ENCODE peak calls at places on chromosomes 16 and 17, in six cellular contexts. One of them, this sample, is unnamed.

GRCh38 chr16:77696149-77696548 is 26.2 kb upstream of the NUDT7 start:
- DNase-seq in kidney epithelial cell: no peak
- DNase-seq in HFF-Myc: no peak
- DNase-seq in activated effector memory CD4-positive, alpha-beta T cell treated with anti-CD3 and anti-CD28 coated beads, Interleukin-2, amount 50 U/mL, for 16 hours: no peak
- DNase-seq in activated T-helper 1 cell treated with anti-CD3 and anti-CD28 coated beads, Interleukin-2, amount 50 U/mL, for 16 hours: no peak
- DNase-seq in brain microvascular endothelial cell: no peak
- DNase-seq in this sample: no peak

GRCh38 chr16:10964891-10965326 is 20.5 kb downstream of the CLEC16A start:
- DNase-seq in kidney epithelial cell: no peak
- DNase-seq in HFF-Myc: no peak
- DNase-seq in activated effector memory CD4-positive, alpha-beta T cell treated with anti-CD3 and anti-CD28 coated beads, Interleukin-2, amount 50 U/mL, for 16 hours: peak
- DNase-seq in activated T-helper 1 cell treated with anti-CD3 and anti-CD28 coated beads, Interleukin-2, amount 50 U/mL, for 16 hours: peak
- DNase-seq in brain microvascular endothelial cell: no peak
- DNase-seq in this sample: no peak

GRCh38 chr17:2172447-2172938 is 117.6 kb downstream of the HIC1 start:
- DNase-seq in kidney epithelial cell: no peak
- DNase-seq in HFF-Myc: no peak
- DNase-seq in activated effector memory CD4-positive, alpha-beta T cell treated with anti-CD3 and anti-CD28 coated beads, Interleukin-2, amount 50 U/mL, for 16 hours: no peak
- DNase-seq in activated T-helper 1 cell treated with anti-CD3 and anti-CD28 coated beads, Interleukin-2, amount 50 U/mL, for 16 hours: no peak
- DNase-seq in brain microvascular endothelial cell: peak
- DNase-seq in this sample: no peak

GRCh38 chr16:67939507-67940435 is 3.1 kb upstream of the PSMB10 start:
- DNase-seq in kidney epithelial cell: no peak
- DNase-seq in HFF-Myc: no peak
- DNase-seq in activated effector memory CD4-positive, alpha-beta T cell treated with anti-CD3 and anti-CD28 coated beads, Interleukin-2, amount 50 U/mL, for 16 hours: peak
- DNase-seq in activated T-helper 1 cell treated with anti-CD3 and anti-CD28 coated beads, Interleukin-2, amount 50 U/mL, for 16 hours: no peak
- DNase-seq in brain microvascular endothelial cell: no peak
- DNase-seq in this sample: peak

GRCh38 chr17:66654341-66654740 is 180.6 kb upstream of the CACNG5 start:
- DNase-seq in kidney epithelial cell: no peak
- DNase-seq in HFF-Myc: no peak
- DNase-seq in activated effector memory CD4-positive, alpha-beta T cell treated with anti-CD3 and anti-CD28 coated beads, Interleukin-2, amount 50 U/mL, for 16 hours: no peak
- DNase-seq in activated T-helper 1 cell treated with anti-CD3 and anti-CD28 coated beads, Interleukin-2, amount 50 U/mL, for 16 hours: no peak
- DNase-seq in brain microvascular endothelial cell: peak
- DNase-seq in this sample: no peak

GRCh38 chr17:81582341-81582740 is 30.2 kb upstream of the FAAP100 start:
- DNase-seq in kidney epithelial cell: no peak
- DNase-seq in HFF-Myc: no peak
- DNase-seq in activated effector memory CD4-positive, alpha-beta T cell treated with anti-CD3 and anti-CD28 coated beads, Interleukin-2, amount 50 U/mL, for 16 hours: no peak
- DNase-seq in activated T-helper 1 cell treated with anti-CD3 and anti-CD28 coated beads, Interleukin-2, amount 50 U/mL, for 16 hours: no peak
- DNase-seq in brain microvascular endothelial cell: peak
- DNase-seq in this sample: no peak

GRCh38 chr17:2814499-2815341 is 18.5 kb downstream of the RAP1GAP2 start:
- DNase-seq in kidney epithelial cell: no peak
- DNase-seq in HFF-Myc: no peak
- DNase-seq in activated effector memory CD4-positive, alpha-beta T cell treated with anti-CD3 and anti-CD28 coated beads, Interleukin-2, amount 50 U/mL, for 16 hours: peak
- DNase-seq in activated T-helper 1 cell treated with anti-CD3 and anti-CD28 coated beads, Interleukin-2, amount 50 U/mL, for 16 hours: peak
- DNase-seq in brain microvascular endothelial cell: no peak
- DNase-seq in this sample: no peak

GRCh38 chr16:89687092-89687940 is 827 bp downstream of the CDK10 start:
- DNase-seq in kidney epithelial cell: peak
- DNase-seq in HFF-Myc: no peak
- DNase-seq in activated effector memory CD4-positive, alpha-beta T cell treated with anti-CD3 and anti-CD28 coated beads, Interleukin-2, amount 50 U/mL, for 16 hours: peak
- DNase-seq in activated T-helper 1 cell treated with anti-CD3 and anti-CD28 coated beads, Interleukin-2, amount 50 U/mL, for 16 hours: no peak
- DNase-seq in brain microvascular endothelial cell: peak
- DNase-seq in this sample: no peak

GRCh38 chr16:84827131-84827574 is 7.4 kb downstream of the CRISPLD2 start:
- DNase-seq in kidney epithelial cell: no peak
- DNase-seq in HFF-Myc: no peak
- DNase-seq in activated effector memory CD4-positive, alpha-beta T cell treated with anti-CD3 and anti-CD28 coated beads, Interleukin-2, amount 50 U/mL, for 16 hours: no peak
- DNase-seq in activated T-helper 1 cell treated with anti-CD3 and anti-CD28 coated beads, Interleukin-2, amount 50 U/mL, for 16 hours: no peak
- DNase-seq in brain microvascular endothelial cell: no peak
- DNase-seq in this sample: no peak

GRCh38 chr17:63082273-63082861 is 116.3 kb downstream of the TANC2 start:
- DNase-seq in kidney epithelial cell: no peak
- DNase-seq in HFF-Myc: peak
- DNase-seq in activated effector memory CD4-positive, alpha-beta T cell treated with anti-CD3 and anti-CD28 coated beads, Interleukin-2, amount 50 U/mL, for 16 hours: no peak
- DNase-seq in activated T-helper 1 cell treated with anti-CD3 and anti-CD28 coated beads, Interleukin-2, amount 50 U/mL, for 16 hours: no peak
- DNase-seq in brain microvascular endothelial cell: peak
- DNase-seq in this sample: no peak

GRCh38 chr17:17445925-17446665 is 30.7 kb upstream of the MED9 start:
- DNase-seq in kidney epithelial cell: peak
- DNase-seq in HFF-Myc: peak
- DNase-seq in activated effector memory CD4-positive, alpha-beta T cell treated with anti-CD3 and anti-CD28 coated beads, Interleukin-2, amount 50 U/mL, for 16 hours: no peak
- DNase-seq in activated T-helper 1 cell treated with anti-CD3 and anti-CD28 coated beads, Interleukin-2, amount 50 U/mL, for 16 hours: no peak
- DNase-seq in brain microvascular endothelial cell: peak
- DNase-seq in this sample: no peak

GRCh38 chr17:560379-560935 is 154.2 kb downstream of the VPS53 start:
- DNase-seq in kidney epithelial cell: no peak
- DNase-seq in HFF-Myc: no peak
- DNase-seq in activated effector memory CD4-positive, alpha-beta T cell treated with anti-CD3 and anti-CD28 coated beads, Interleukin-2, amount 50 U/mL, for 16 hours: no peak
- DNase-seq in activated T-helper 1 cell treated with anti-CD3 and anti-CD28 coated beads, Interleukin-2, amount 50 U/mL, for 16 hours: no peak
- DNase-seq in brain microvascular endothelial cell: no peak
- DNase-seq in this sample: no peak

GRCh38 chr17:83012873-83013778 is 66.3 kb upstream of the METRNL start:
- DNase-seq in kidney epithelial cell: no peak
- DNase-seq in HFF-Myc: peak
- DNase-seq in activated effector memory CD4-positive, alpha-beta T cell treated with anti-CD3 and anti-CD28 coated beads, Interleukin-2, amount 50 U/mL, for 16 hours: no peak
- DNase-seq in activated T-helper 1 cell treated with anti-CD3 and anti-CD28 coated beads, Interleukin-2, amount 50 U/mL, for 16 hours: no peak
- DNase-seq in brain microvascular endothelial cell: peak
- DNase-seq in this sample: peak

GRCh38 chr17:69725125-69725524 is 310.6 kb downstream of the MAP2K6 start:
- DNase-seq in kidney epithelial cell: no peak
- DNase-seq in HFF-Myc: no peak
- DNase-seq in activated effector memory CD4-positive, alpha-beta T cell treated with anti-CD3 and anti-CD28 coated beads, Interleukin-2, amount 50 U/mL, for 16 hours: no peak
- DNase-seq in activated T-helper 1 cell treated with anti-CD3 and anti-CD28 coated beads, Interleukin-2, amount 50 U/mL, for 16 hours: no peak
- DNase-seq in brain microvascular endothelial cell: no peak
- DNase-seq in this sample: no peak

GRCh38 chr17:11738151-11738550 is 139.9 kb downstream of the DNAH9 start:
- DNase-seq in kidney epithelial cell: no peak
- DNase-seq in HFF-Myc: no peak
- DNase-seq in activated effector memory CD4-positive, alpha-beta T cell treated with anti-CD3 and anti-CD28 coated beads, Interleukin-2, amount 50 U/mL, for 16 hours: no peak
- DNase-seq in activated T-helper 1 cell treated with anti-CD3 and anti-CD28 coated beads, Interleukin-2, amount 50 U/mL, for 16 hours: no peak
- DNase-seq in brain microvascular endothelial cell: no peak
- DNase-seq in this sample: no peak

GRCh38 chr16:30956601-30957455 is 726 bp upstream of the SETD1A start:
- DNase-seq in kidney epithelial cell: peak
- DNase-seq in HFF-Myc: peak
- DNase-seq in activated effector memory CD4-positive, alpha-beta T cell treated with anti-CD3 and anti-CD28 coated beads, Interleukin-2, amount 50 U/mL, for 16 hours: peak
- DNase-seq in activated T-helper 1 cell treated with anti-CD3 and anti-CD28 coated beads, Interleukin-2, amount 50 U/mL, for 16 hours: peak
- DNase-seq in brain microvascular endothelial cell: peak
- DNase-seq in this sample: peak

GRCh38 chr17:21008992-21009671 is 33.7 kb downstream of the USP22 start:
- DNase-seq in kidney epithelial cell: no peak
- DNase-seq in HFF-Myc: no peak
- DNase-seq in activated effector memory CD4-positive, alpha-beta T cell treated with anti-CD3 and anti-CD28 coated beads, Interleukin-2, amount 50 U/mL, for 16 hours: no peak
- DNase-seq in activated T-helper 1 cell treated with anti-CD3 and anti-CD28 coated beads, Interleukin-2, amount 50 U/mL, for 16 hours: no peak
- DNase-seq in brain microvascular endothelial cell: no peak
- DNase-seq in this sample: peak

GRCh38 chr16:711548-712320 is 3.2 kb upstream of the METRN start:
- DNase-seq in kidney epithelial cell: no peak
- DNase-seq in HFF-Myc: no peak
- DNase-seq in activated effector memory CD4-positive, alpha-beta T cell treated with anti-CD3 and anti-CD28 coated beads, Interleukin-2, amount 50 U/mL, for 16 hours: peak
- DNase-seq in activated T-helper 1 cell treated with anti-CD3 and anti-CD28 coated beads, Interleukin-2, amount 50 U/mL, for 16 hours: peak
- DNase-seq in brain microvascular endothelial cell: peak
- DNase-seq in this sample: no peak

GRCh38 chr17:63136381-63137012 is 170.5 kb downstream of the TANC2 start:
- DNase-seq in kidney epithelial cell: no peak
- DNase-seq in HFF-Myc: no peak
- DNase-seq in activated effector memory CD4-positive, alpha-beta T cell treated with anti-CD3 and anti-CD28 coated beads, Interleukin-2, amount 50 U/mL, for 16 hours: no peak
- DNase-seq in activated T-helper 1 cell treated with anti-CD3 and anti-CD28 coated beads, Interleukin-2, amount 50 U/mL, for 16 hours: no peak
- DNase-seq in brain microvascular endothelial cell: no peak
- DNase-seq in this sample: no peak

GRCh38 chr17:45228121-45228941 is 6.6 kb downstream of the FMNL1 start:
- DNase-seq in kidney epithelial cell: no peak
- DNase-seq in HFF-Myc: no peak
- DNase-seq in activated effector memory CD4-positive, alpha-beta T cell treated with anti-CD3 and anti-CD28 coated beads, Interleukin-2, amount 50 U/mL, for 16 hours: peak
- DNase-seq in activated T-helper 1 cell treated with anti-CD3 and anti-CD28 coated beads, Interleukin-2, amount 50 U/mL, for 16 hours: no peak
- DNase-seq in brain microvascular endothelial cell: no peak
- DNase-seq in this sample: no peak

GRCh38 chr17:42347198-42347597 is 41.0 kb downstream of the STAT3 start:
- DNase-seq in kidney epithelial cell: no peak
- DNase-seq in HFF-Myc: peak
- DNase-seq in activated effector memory CD4-positive, alpha-beta T cell treated with anti-CD3 and anti-CD28 coated beads, Interleukin-2, amount 50 U/mL, for 16 hours: no peak
- DNase-seq in activated T-helper 1 cell treated with anti-CD3 and anti-CD28 coated beads, Interleukin-2, amount 50 U/mL, for 16 hours: no peak
- DNase-seq in brain microvascular endothelial cell: peak
- DNase-seq in this sample: no peak

GRCh38 chr17:59830007-59830630 is 62.6 kb downstream of the TUBD1 start:
- DNase-seq in kidney epithelial cell: no peak
- DNase-seq in HFF-Myc: no peak
- DNase-seq in activated effector memory CD4-positive, alpha-beta T cell treated with anti-CD3 and anti-CD28 coated beads, Interleukin-2, amount 50 U/mL, for 16 hours: peak
- DNase-seq in activated T-helper 1 cell treated with anti-CD3 and anti-CD28 coated beads, Interleukin-2, amount 50 U/mL, for 16 hours: no peak
- DNase-seq in brain microvascular endothelial cell: peak
- DNase-seq in this sample: no peak

GRCh38 chr16:83145297-83145696 is 518.5 kb downstream of the CDH13 start:
- DNase-seq in kidney epithelial cell: no peak
- DNase-seq in HFF-Myc: no peak
- DNase-seq in activated effector memory CD4-positive, alpha-beta T cell treated with anti-CD3 and anti-CD28 coated beads, Interleukin-2, amount 50 U/mL, for 16 hours: no peak
- DNase-seq in activated T-helper 1 cell treated with anti-CD3 and anti-CD28 coated beads, Interleukin-2, amount 50 U/mL, for 16 hours: no peak
- DNase-seq in brain microvascular endothelial cell: no peak
- DNase-seq in this sample: no peak

GRCh38 chr17:9268546-9268945 is 247.2 kb downstream of the NTN1 start:
- DNase-seq in kidney epithelial cell: no peak
- DNase-seq in HFF-Myc: no peak
- DNase-seq in activated effector memory CD4-positive, alpha-beta T cell treated with anti-CD3 and anti-CD28 coated beads, Interleukin-2, amount 50 U/mL, for 16 hours: no peak
- DNase-seq in activated T-helper 1 cell treated with anti-CD3 and anti-CD28 coated beads, Interleukin-2, amount 50 U/mL, for 16 hours: no peak
- DNase-seq in brain microvascular endothelial cell: no peak
- DNase-seq in this sample: no peak

GRCh38 chr17:48113201-48113676 is 5.7 kb downstream of the SNX11 start:
- DNase-seq in kidney epithelial cell: no peak
- DNase-seq in HFF-Myc: no peak
- DNase-seq in activated effector memory CD4-positive, alpha-beta T cell treated with anti-CD3 and anti-CD28 coated beads, Interleukin-2, amount 50 U/mL, for 16 hours: peak
- DNase-seq in activated T-helper 1 cell treated with anti-CD3 and anti-CD28 coated beads, Interleukin-2, amount 50 U/mL, for 16 hours: peak
- DNase-seq in brain microvascular endothelial cell: no peak
- DNase-seq in this sample: no peak

GRCh38 chr17:79362086-79362995 is 248.5 kb downstream of the RBFOX3 start:
- DNase-seq in kidney epithelial cell: no peak
- DNase-seq in HFF-Myc: no peak
- DNase-seq in activated effector memory CD4-positive, alpha-beta T cell treated with anti-CD3 and anti-CD28 coated beads, Interleukin-2, amount 50 U/mL, for 16 hours: no peak
- DNase-seq in activated T-helper 1 cell treated with anti-CD3 and anti-CD28 coated beads, Interleukin-2, amount 50 U/mL, for 16 hours: no peak
- DNase-seq in brain microvascular endothelial cell: no peak
- DNase-seq in this sample: peak

GRCh38 chr16:86225905-86226371 is 284.4 kb upstream of the FOXF1 start:
- DNase-seq in kidney epithelial cell: no peak
- DNase-seq in HFF-Myc: no peak
- DNase-seq in activated effector memory CD4-positive, alpha-beta T cell treated with anti-CD3 and anti-CD28 coated beads, Interleukin-2, amount 50 U/mL, for 16 hours: no peak
- DNase-seq in activated T-helper 1 cell treated with anti-CD3 and anti-CD28 coated beads, Interleukin-2, amount 50 U/mL, for 16 hours: no peak
- DNase-seq in brain microvascular endothelial cell: no peak
- DNase-seq in this sample: peak

GRCh38 chr16:85782476-85782875 is 16.9 kb downstream of the EMC8 start:
- DNase-seq in kidney epithelial cell: no peak
- DNase-seq in HFF-Myc: no peak
- DNase-seq in activated effector memory CD4-positive, alpha-beta T cell treated with anti-CD3 and anti-CD28 coated beads, Interleukin-2, amount 50 U/mL, for 16 hours: no peak
- DNase-seq in activated T-helper 1 cell treated with anti-CD3 and anti-CD28 coated beads, Interleukin-2, amount 50 U/mL, for 16 hours: no peak
- DNase-seq in brain microvascular endothelial cell: no peak
- DNase-seq in this sample: no peak

GRCh38 chr16:23829454-23829853 is 6.3 kb upstream of the PRKCB start:
- DNase-seq in kidney epithelial cell: no peak
- DNase-seq in HFF-Myc: no peak
- DNase-seq in activated effector memory CD4-positive, alpha-beta T cell treated with anti-CD3 and anti-CD28 coated beads, Interleukin-2, amount 50 U/mL, for 16 hours: no peak
- DNase-seq in activated T-helper 1 cell treated with anti-CD3 and anti-CD28 coated beads, Interleukin-2, amount 50 U/mL, for 16 hours: no peak
- DNase-seq in brain microvascular endothelial cell: no peak
- DNase-seq in this sample: no peak

GRCh38 chr17:57622886-57623433 is 122.1 kb downstream of the CCDC182 start:
- DNase-seq in kidney epithelial cell: peak
- DNase-seq in HFF-Myc: no peak
- DNase-seq in activated effector memory CD4-positive, alpha-beta T cell treated with anti-CD3 and anti-CD28 coated beads, Interleukin-2, amount 50 U/mL, for 16 hours: no peak
- DNase-seq in activated T-helper 1 cell treated with anti-CD3 and anti-CD28 coated beads, Interleukin-2, amount 50 U/mL, for 16 hours: no peak
- DNase-seq in brain microvascular endothelial cell: peak
- DNase-seq in this sample: no peak

GRCh38 chr17:81090361-81091133 is 55.6 kb downstream of the BAIAP2 start:
- DNase-seq in kidney epithelial cell: no peak
- DNase-seq in HFF-Myc: no peak
- DNase-seq in activated effector memory CD4-positive, alpha-beta T cell treated with anti-CD3 and anti-CD28 coated beads, Interleukin-2, amount 50 U/mL, for 16 hours: peak
- DNase-seq in activated T-helper 1 cell treated with anti-CD3 and anti-CD28 coated beads, Interleukin-2, amount 50 U/mL, for 16 hours: no peak
- DNase-seq in brain microvascular endothelial cell: no peak
- DNase-seq in this sample: peak

GRCh38 chr17:915416-916201 is 64.0 kb downstream of the NXN start:
- DNase-seq in kidney epithelial cell: no peak
- DNase-seq in HFF-Myc: no peak
- DNase-seq in activated effector memory CD4-positive, alpha-beta T cell treated with anti-CD3 and anti-CD28 coated beads, Interleukin-2, amount 50 U/mL, for 16 hours: no peak
- DNase-seq in activated T-helper 1 cell treated with anti-CD3 and anti-CD28 coated beads, Interleukin-2, amount 50 U/mL, for 16 hours: no peak
- DNase-seq in brain microvascular endothelial cell: no peak
- DNase-seq in this sample: no peak

GRCh38 chr17:31919802-31920525 is 16.8 kb upstream of the SUZ12 start:
- DNase-seq in kidney epithelial cell: no peak
- DNase-seq in HFF-Myc: no peak
- DNase-seq in activated effector memory CD4-positive, alpha-beta T cell treated with anti-CD3 and anti-CD28 coated beads, Interleukin-2, amount 50 U/mL, for 16 hours: no peak
- DNase-seq in activated T-helper 1 cell treated with anti-CD3 and anti-CD28 coated beads, Interleukin-2, amount 50 U/mL, for 16 hours: no peak
- DNase-seq in brain microvascular endothelial cell: no peak
- DNase-seq in this sample: no peak

GRCh38 chr17:17817552-17817947 is 19.2 kb downstream of the SREBF1 start:
- DNase-seq in kidney epithelial cell: no peak
- DNase-seq in HFF-Myc: no peak
- DNase-seq in activated effector memory CD4-positive, alpha-beta T cell treated with anti-CD3 and anti-CD28 coated beads, Interleukin-2, amount 50 U/mL, for 16 hours: no peak
- DNase-seq in activated T-helper 1 cell treated with anti-CD3 and anti-CD28 coated beads, Interleukin-2, amount 50 U/mL, for 16 hours: no peak
- DNase-seq in brain microvascular endothelial cell: no peak
- DNase-seq in this sample: no peak

GRCh38 chr17:44502598-44503079 is 567 bp downstream of the GPATCH8 start:
- DNase-seq in kidney epithelial cell: no peak
- DNase-seq in HFF-Myc: no peak
- DNase-seq in activated effector memory CD4-positive, alpha-beta T cell treated with anti-CD3 and anti-CD28 coated beads, Interleukin-2, amount 50 U/mL, for 16 hours: no peak
- DNase-seq in activated T-helper 1 cell treated with anti-CD3 and anti-CD28 coated beads, Interleukin-2, amount 50 U/mL, for 16 hours: no peak
- DNase-seq in brain microvascular endothelial cell: no peak
- DNase-seq in this sample: no peak

GRCh38 chr16:63998-64913 is 8.2 kb downstream of the RHBDF1 start:
- DNase-seq in kidney epithelial cell: no peak
- DNase-seq in HFF-Myc: no peak
- DNase-seq in activated effector memory CD4-positive, alpha-beta T cell treated with anti-CD3 and anti-CD28 coated beads, Interleukin-2, amount 50 U/mL, for 16 hours: no peak
- DNase-seq in activated T-helper 1 cell treated with anti-CD3 and anti-CD28 coated beads, Interleukin-2, amount 50 U/mL, for 16 hours: no peak
- DNase-seq in brain microvascular endothelial cell: no peak
- DNase-seq in this sample: no peak

This sample was measured in RWPE2.